ENCODE peak calls at places on chromosomes 11 and 22, in four cellular contexts. K, D, E and V are unnamed samples.

GRCh38 chr11:78548911-78549572 is 25.6 kb downstream of the NARS2 start:
- DNase-seq in K (no peak), D (no peak), E (no peak), V (no peak)

GRCh38 chr11:60305906-60306619 is 21.0 kb upstream of the MS4A6E start:
- DNase-seq in K (no peak), D (no peak), E (no peak), V (no peak)

GRCh38 chr22:28826921-28827320 is 26.6 kb upstream of the XBP1 start:
- DNase-seq in K (no peak), D (no peak), E (no peak), V (no peak)

GRCh38 chr11:33383920-33384209 is 126.7 kb downstream of the HIPK3 start:
- DNase-seq in K (no peak), D (no peak), E (no peak), V (no peak)

GRCh38 chr11:115552773-115553438 is 48.7 kb upstream of the CADM1 start:
- DNase-seq in K (no peak), D (no peak), E (no peak), V (no peak)

GRCh38 chr11:105109855-105110750 is 29.5 kb downstream of the CARD18 start:
- DNase-seq in K (no peak), D (no peak), E (no peak), V (peak)

GRCh38 chr22:30733081-30733680 is 38.5 kb downstream of the OSBP2 start:
- DNase-seq in K (no peak), D (no peak), E (no peak), V (peak)

GRCh38 chr22:45246060-45246985 is 5.6 kb upstream of the KIAA0930 start:
- DNase-seq in K (no peak), D (no peak), E (no peak), V (peak)

GRCh38 chr11:30823119-30823518 is 237.0 kb upstream of the MPPED2 start:
- DNase-seq in K (no peak), D (no peak), E (no peak), V (no peak)

GRCh38 chr11:43738600-43739409 is 58.3 kb downstream of the HSD17B12 start:
- DNase-seq in K (peak), D (no peak), E (no peak), V (peak)

GRCh38 chr11:9385288-9385902 is 943 bp downstream of the IPO7 start:
- DNase-seq in K (no peak), D (no peak), E (no peak), V (no peak)

GRCh38 chr11:1233351-1234053 is 10.6 kb downstream of the MUC5B start:
- DNase-seq in K (no peak), D (no peak), E (no peak), V (no peak)

GRCh38 chr11:112903310-112903709 is 57.9 kb upstream of the NCAM1 start:
- DNase-seq in K (no peak), D (no peak), E (no peak), V (no peak)

GRCh38 chr11:34348919-34349318 is 8.9 kb downstream of the ABTB2 start:
- DNase-seq in K (no peak), D (no peak), E (no peak), V (peak)

GRCh38 chr11:69195819-69196218 is 40.1 kb downstream of the SMIM38 start:
- DNase-seq in K (no peak), D (no peak), E (no peak), V (no peak)

GRCh38 chr22:48739348-48740085 is 1088.2 kb downstream of the BRD1 start:
- DNase-seq in K (no peak), D (no peak), E (no peak), V (no peak)

GRCh38 chr11:124793466-124794278 is 6.5 kb downstream of the MSANTD2 start:
- DNase-seq in K (peak), D (no peak), E (no peak), V (peak)

GRCh38 chr11:46315033-46315738 is 32.1 kb upstream of the DGKZ start:
- DNase-seq in K (peak), D (peak), E (no peak), V (peak)

GRCh38 chr11:27357250-27357649 is 5.8 kb downstream of the CCDC34 start:
- DNase-seq in K (no peak), D (no peak), E (no peak), V (no peak)

GRCh38 chr11:11798586-11799438 is 43.0 kb upstream of the USP47 start:
- DNase-seq in K (peak), D (no peak), E (no peak), V (peak)
- TF ChIP-seq CHD1 in K (no peak), D (no peak), E (no peak), V (no peak)

GRCh38 chr11:62806611-62807121 is 1.4 kb upstream of the NXF1 start:
- DNase-seq in K (no peak), D (no peak), E (no peak), V (peak)
- TF ChIP-seq CHD1 in K (no peak), D (no peak), E (no peak), V (no peak)

DNA sequence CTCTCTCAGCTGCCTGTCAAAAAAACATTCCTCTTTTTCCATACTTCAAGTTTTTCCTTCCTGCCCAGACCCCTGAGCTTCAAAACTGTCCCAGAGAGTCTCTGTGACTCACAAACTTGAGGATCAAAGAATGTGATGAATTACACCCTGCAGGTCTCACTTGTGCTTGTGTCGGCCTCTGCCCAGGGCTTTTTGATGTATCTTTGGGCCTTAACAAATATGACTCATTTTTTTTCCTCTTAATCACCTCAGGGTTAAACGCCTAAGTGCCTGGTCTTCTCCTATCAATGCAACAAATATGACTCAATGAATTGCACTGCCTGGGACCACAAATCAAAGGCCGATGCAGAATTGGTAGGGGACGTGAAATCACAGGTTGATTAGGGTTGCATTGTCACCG is 267.7 kb downstream of the LARGE1 start:
- DNase-seq in K (no peak), D (no peak), E (no peak), V (peak)
- TF ChIP-seq CHD1 in K (no peak), D (no peak), E (no peak), V (no peak)

DNA sequence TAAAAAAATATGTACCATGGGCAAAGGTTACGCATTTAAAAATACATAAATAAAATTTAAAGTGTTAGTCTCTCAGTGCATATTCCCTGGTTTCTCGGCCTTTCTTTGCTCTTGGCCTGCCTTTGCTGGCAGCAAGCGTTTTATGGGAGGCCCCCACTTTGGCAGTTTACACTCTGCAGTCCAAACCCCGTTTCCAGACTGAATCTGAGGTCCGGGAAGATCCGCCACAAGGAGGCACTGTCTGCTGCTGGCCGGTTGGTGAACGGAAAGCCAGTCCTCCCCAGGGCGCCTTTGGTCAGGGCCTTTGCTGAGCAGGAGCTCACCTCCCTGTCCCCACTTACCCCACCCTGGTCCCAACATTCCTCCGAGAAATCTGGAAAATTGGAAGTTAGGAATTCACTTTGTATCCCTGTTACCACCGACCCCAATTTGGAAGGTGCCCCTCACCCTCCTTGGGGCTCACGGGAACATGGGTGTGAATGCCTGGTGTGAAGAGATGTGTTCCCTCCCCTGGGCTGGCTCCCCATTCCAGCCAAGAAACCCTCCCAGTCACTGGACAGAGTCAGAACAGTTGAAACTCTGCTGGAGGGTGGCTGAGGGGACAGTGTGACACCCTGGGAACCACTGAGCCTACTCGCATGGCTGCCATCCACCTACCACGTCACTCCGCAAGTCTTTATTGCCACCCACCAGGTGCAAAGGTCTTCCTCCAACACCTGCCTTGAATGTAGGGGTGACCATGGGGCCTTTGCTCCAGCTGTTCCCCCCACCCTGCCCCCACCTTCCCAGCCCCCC is 9.4 kb upstream of the SF1 start:
- DNase-seq in K (peak), D (no peak), E (no peak), V (peak)
- TF ChIP-seq CHD1 in K (no peak), D (no peak), E (no peak), V (no peak)